ENCODE peak calls at places on chromosomes 12 and 14, in seven cellular contexts. One of them, this sample, is unnamed. For H3K9me3, the result is how much of the 10 kb centered on the place peaks cover.

GRCh38 chr12:96103067-96103650 is 67.8 kb upstream of the LTA4H start:
- DNase-seq in body of pancreas: no peak
- DNase-seq in kidney: no peak
- DNase-seq in cardiac muscle cell: no peak
- DNase-seq in stomach: no peak
- DNase-seq in keratinocyte: no peak
- DNase-seq in hepatocyte: no peak
- DNase-seq in this sample: no peak

GRCh38 chr14:85076111-85076510 is 453.8 kb upstream of the FLRT2 start:
- DNase-seq in body of pancreas: no peak
- DNase-seq in kidney: no peak
- DNase-seq in cardiac muscle cell: no peak
- DNase-seq in stomach: no peak
- DNase-seq in keratinocyte: no peak
- DNase-seq in hepatocyte: no peak
- DNase-seq in this sample: no peak

GRCh38 chr12:124077730-124078129 is 104.7 kb downstream of the ZNF664 start:
- DNase-seq in body of pancreas: no peak
- DNase-seq in kidney: no peak
- DNase-seq in cardiac muscle cell: no peak
- DNase-seq in stomach: no peak
- DNase-seq in keratinocyte: no peak
- DNase-seq in hepatocyte: no peak
- DNase-seq in this sample: no peak

GRCh38 chr14:101972126-101972785 is 7.9 kb downstream of the DYNC1H1 start:
- DNase-seq in body of pancreas: peak
- DNase-seq in kidney: no peak
- DNase-seq in cardiac muscle cell: no peak
- DNase-seq in stomach: peak
- DNase-seq in keratinocyte: peak
- DNase-seq in hepatocyte: peak
- DNase-seq in this sample: no peak

GRCh38 chr12:79233341-79233761 is 368.8 kb downstream of the SYT1 start:
- DNase-seq in body of pancreas: no peak
- DNase-seq in kidney: no peak
- DNase-seq in cardiac muscle cell: no peak
- DNase-seq in stomach: no peak
- DNase-seq in keratinocyte: no peak
- DNase-seq in hepatocyte: no peak
- DNase-seq in this sample: no peak

GRCh38 chr12:47981496-47982260 is 18.3 kb downstream of the TMEM106C start:
- DNase-seq in body of pancreas: no peak
- DNase-seq in kidney: no peak
- DNase-seq in cardiac muscle cell: no peak
- DNase-seq in stomach: no peak
- DNase-seq in keratinocyte: no peak
- DNase-seq in hepatocyte: no peak
- DNase-seq in this sample: no peak

GRCh38 chr12:53031616-53032015 is 18.2 kb upstream of the TNS2 start:
- DNase-seq in body of pancreas: no peak
- DNase-seq in kidney: no peak
- DNase-seq in cardiac muscle cell: no peak
- DNase-seq in stomach: no peak
- DNase-seq in keratinocyte: no peak
- DNase-seq in hepatocyte: no peak
- DNase-seq in this sample: no peak

GRCh38 chr12:89690925-89691324 is 17.7 kb downstream of the ATP2B1 start:
- DNase-seq in body of pancreas: no peak
- DNase-seq in kidney: no peak
- DNase-seq in cardiac muscle cell: no peak
- DNase-seq in stomach: no peak
- DNase-seq in keratinocyte: no peak
- DNase-seq in hepatocyte: no peak
- DNase-seq in this sample: no peak

GRCh38 chr12:64057706-64058105 is 164.4 kb downstream of the KICS2 start:
- DNase-seq in body of pancreas: no peak
- DNase-seq in kidney: no peak
- DNase-seq in cardiac muscle cell: no peak
- DNase-seq in stomach: no peak
- DNase-seq in keratinocyte: no peak
- DNase-seq in hepatocyte: no peak
- DNase-seq in this sample: no peak

GRCh38 chr12:12788675-12789368 is 3.4 kb downstream of the APOLD1 start:
- DNase-seq in body of pancreas: peak
- DNase-seq in kidney: no peak
- DNase-seq in cardiac muscle cell: peak
- DNase-seq in stomach: peak
- DNase-seq in keratinocyte: no peak
- DNase-seq in hepatocyte: peak
- DNase-seq in this sample: peak

GRCh38 chr14:89240414-89240813 is 176.6 kb downstream of the FOXN3 start:
- DNase-seq in body of pancreas: no peak
- DNase-seq in kidney: no peak
- DNase-seq in cardiac muscle cell: no peak
- DNase-seq in stomach: no peak
- DNase-seq in keratinocyte: no peak
- DNase-seq in hepatocyte: no peak
- DNase-seq in this sample: no peak

GRCh38 chr12:50050410-50051280 is 6.8 kb upstream of the ASIC1 start:
- DNase-seq in body of pancreas: peak
- DNase-seq in kidney: peak
- DNase-seq in cardiac muscle cell: peak
- DNase-seq in stomach: peak
- DNase-seq in keratinocyte: no peak
- DNase-seq in hepatocyte: peak
- DNase-seq in this sample: peak

GRCh38 chr14:75995372-75996041 is 9.9 kb downstream of the IFT43 start:
- DNase-seq in body of pancreas: no peak
- DNase-seq in kidney: peak
- DNase-seq in cardiac muscle cell: no peak
- DNase-seq in stomach: no peak
- DNase-seq in keratinocyte: no peak
- DNase-seq in hepatocyte: no peak
- DNase-seq in this sample: no peak

GRCh38 chr12:65894127-65894526 is 69.8 kb downstream of the HMGA2 start:
- DNase-seq in body of pancreas: no peak
- DNase-seq in kidney: no peak
- DNase-seq in cardiac muscle cell: no peak
- DNase-seq in stomach: no peak
- DNase-seq in keratinocyte: no peak
- DNase-seq in hepatocyte: no peak
- DNase-seq in this sample: no peak

GRCh38 chr12:65895031-65895430 is 70.7 kb downstream of the HMGA2 start:
- DNase-seq in body of pancreas: no peak
- DNase-seq in kidney: no peak
- DNase-seq in cardiac muscle cell: no peak
- DNase-seq in stomach: no peak
- DNase-seq in keratinocyte: no peak
- DNase-seq in hepatocyte: no peak
- DNase-seq in this sample: no peak

GRCh38 chr12:65892905-65893304 is 68.6 kb downstream of the HMGA2 start:
- DNase-seq in body of pancreas: no peak
- DNase-seq in kidney: no peak
- DNase-seq in cardiac muscle cell: no peak
- DNase-seq in stomach: no peak
- DNase-seq in keratinocyte: no peak
- DNase-seq in hepatocyte: no peak
- DNase-seq in this sample: no peak

GRCh38 chr12:65895759-65896656 is 71.7 kb downstream of the HMGA2 start:
- DNase-seq in body of pancreas: no peak
- DNase-seq in kidney: no peak
- DNase-seq in cardiac muscle cell: no peak
- DNase-seq in stomach: no peak
- DNase-seq in keratinocyte: no peak
- DNase-seq in hepatocyte: peak
- DNase-seq in this sample: no peak

GRCh38 chr12:65894624-65895023 is 70.3 kb downstream of the HMGA2 start:
- DNase-seq in body of pancreas: no peak
- DNase-seq in kidney: no peak
- DNase-seq in cardiac muscle cell: no peak
- DNase-seq in stomach: no peak
- DNase-seq in keratinocyte: no peak
- DNase-seq in hepatocyte: no peak
- DNase-seq in this sample: no peak
- H3K27ac ChIP-seq in body of pancreas: no peak
- H3K27ac ChIP-seq in kidney: no peak
- H3K27ac ChIP-seq in cardiac muscle cell: no peak
- H3K27ac ChIP-seq in stomach: no peak
- H3K27ac ChIP-seq in keratinocyte: no peak
- H3K27ac ChIP-seq in hepatocyte: peak
- H3K27ac ChIP-seq in this sample: no peak

DNA sequence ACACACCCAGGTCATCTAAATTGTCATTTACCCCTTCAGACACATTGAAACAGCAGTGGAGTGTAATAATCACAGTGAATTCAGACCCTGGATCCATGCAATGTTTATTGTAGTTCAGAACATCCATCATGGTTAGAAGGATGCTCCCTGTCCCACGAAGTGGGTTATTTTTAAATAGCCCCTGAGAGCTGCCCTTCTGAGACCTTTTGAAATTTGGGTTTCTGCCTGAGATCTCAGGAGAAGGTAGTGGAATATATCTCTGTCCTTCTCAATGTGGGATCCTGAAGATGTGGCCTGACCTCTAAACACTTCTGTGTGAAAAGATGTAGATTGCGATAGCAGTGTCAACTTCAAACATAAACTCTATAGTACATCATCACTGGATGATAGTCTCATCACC is 1080.6 kb downstream of the TMEM121 start:
- DNase-seq in body of pancreas: no peak
- DNase-seq in kidney: no peak
- DNase-seq in cardiac muscle cell: no peak
- DNase-seq in stomach: no peak
- DNase-seq in keratinocyte: no peak
- DNase-seq in hepatocyte: no peak
- DNase-seq in this sample: no peak
- H3K9me3 ChIP-seq in body of pancreas: under half
- H3K9me3 ChIP-seq in kidney: under half
- H3K9me3 ChIP-seq in cardiac muscle cell: under half
- H3K9me3 ChIP-seq in stomach: under half
- H3K9me3 ChIP-seq in keratinocyte: under half
- H3K9me3 ChIP-seq in hepatocyte: under half
- H3K9me3 ChIP-seq in this sample: under half

GRCh38 chr14:69553221-69553620 is 21.4 kb downstream of the CCDC177 start:
- DNase-seq in body of pancreas: no peak
- DNase-seq in kidney: no peak
- DNase-seq in cardiac muscle cell: no peak
- DNase-seq in stomach: no peak
- DNase-seq in keratinocyte: peak
- DNase-seq in hepatocyte: peak
- DNase-seq in this sample: no peak

GRCh38 chr14:69548566-69548965 is 26.1 kb downstream of the CCDC177 start:
- DNase-seq in body of pancreas: no peak
- DNase-seq in kidney: no peak
- DNase-seq in cardiac muscle cell: no peak
- DNase-seq in stomach: no peak
- DNase-seq in keratinocyte: no peak
- DNase-seq in hepatocyte: no peak
- DNase-seq in this sample: no peak

GRCh38 chr14:69542311-69542710 is 32.4 kb downstream of the CCDC177 start:
- DNase-seq in body of pancreas: no peak
- DNase-seq in kidney: no peak
- DNase-seq in cardiac muscle cell: no peak
- DNase-seq in stomach: no peak
- DNase-seq in keratinocyte: no peak
- DNase-seq in hepatocyte: no peak
- DNase-seq in this sample: no peak

GRCh38 chr14:69543341-69544249 is 31.1 kb downstream of the CCDC177 start:
- DNase-seq in body of pancreas: no peak
- DNase-seq in kidney: peak
- DNase-seq in cardiac muscle cell: no peak
- DNase-seq in stomach: peak
- DNase-seq in keratinocyte: peak
- DNase-seq in hepatocyte: peak
- DNase-seq in this sample: no peak

DNA sequence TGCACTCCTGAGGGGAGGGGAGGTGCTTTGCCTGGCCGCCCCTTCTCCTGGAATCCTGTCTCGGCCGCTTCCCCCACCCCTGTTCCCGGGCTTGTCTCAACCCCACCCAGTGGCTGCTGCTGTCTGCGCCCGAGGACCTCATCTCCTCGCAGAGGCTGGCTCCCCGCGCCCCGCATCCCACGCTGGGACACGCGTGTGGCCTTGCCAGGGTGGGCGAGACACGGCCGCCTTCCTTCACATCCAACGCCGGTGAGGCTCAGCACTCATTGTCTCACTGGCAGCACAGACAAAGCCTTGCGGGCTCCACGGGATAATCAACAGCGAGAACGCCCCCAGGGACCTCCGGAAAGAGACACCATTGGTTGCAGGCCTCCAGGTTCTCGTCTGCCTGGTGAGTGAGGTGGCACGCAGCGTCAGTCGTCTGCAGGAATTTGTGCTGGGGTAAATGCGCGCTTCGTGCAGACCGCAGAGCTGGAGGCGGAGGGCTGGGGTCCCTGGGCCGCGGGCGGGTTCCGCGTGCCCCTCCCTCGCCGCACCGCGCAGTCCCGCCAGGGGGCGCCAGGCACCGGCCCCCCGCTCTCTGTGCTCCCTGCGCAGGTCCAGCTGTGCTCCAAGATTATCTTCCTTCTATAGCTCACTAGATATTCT is 26.8 kb downstream of the CCDC177 start:
- DNase-seq in body of pancreas: no peak
- DNase-seq in kidney: peak
- DNase-seq in cardiac muscle cell: peak
- DNase-seq in stomach: no peak
- DNase-seq in keratinocyte: no peak
- DNase-seq in hepatocyte: peak
- DNase-seq in this sample: no peak
- H3K27ac ChIP-seq in body of pancreas: no peak
- H3K27ac ChIP-seq in kidney: no peak
- H3K27ac ChIP-seq in cardiac muscle cell: no peak
- H3K27ac ChIP-seq in stomach: no peak
- H3K27ac ChIP-seq in keratinocyte: no peak
- H3K27ac ChIP-seq in hepatocyte: no peak
- H3K27ac ChIP-seq in this sample: no peak

GRCh38 chr12:31970199-31970598 is 11.0 kb downstream of the RESF1 start:
- DNase-seq in body of pancreas: no peak
- DNase-seq in kidney: no peak
- DNase-seq in cardiac muscle cell: no peak
- DNase-seq in stomach: no peak
- DNase-seq in keratinocyte: no peak
- DNase-seq in hepatocyte: no peak
- DNase-seq in this sample: no peak

GRCh38 chr12:31973818-31974217 is 14.6 kb downstream of the RESF1 start:
- DNase-seq in body of pancreas: no peak
- DNase-seq in kidney: no peak
- DNase-seq in cardiac muscle cell: no peak
- DNase-seq in stomach: no peak
- DNase-seq in keratinocyte: no peak
- DNase-seq in hepatocyte: no peak
- DNase-seq in this sample: no peak

DNA sequence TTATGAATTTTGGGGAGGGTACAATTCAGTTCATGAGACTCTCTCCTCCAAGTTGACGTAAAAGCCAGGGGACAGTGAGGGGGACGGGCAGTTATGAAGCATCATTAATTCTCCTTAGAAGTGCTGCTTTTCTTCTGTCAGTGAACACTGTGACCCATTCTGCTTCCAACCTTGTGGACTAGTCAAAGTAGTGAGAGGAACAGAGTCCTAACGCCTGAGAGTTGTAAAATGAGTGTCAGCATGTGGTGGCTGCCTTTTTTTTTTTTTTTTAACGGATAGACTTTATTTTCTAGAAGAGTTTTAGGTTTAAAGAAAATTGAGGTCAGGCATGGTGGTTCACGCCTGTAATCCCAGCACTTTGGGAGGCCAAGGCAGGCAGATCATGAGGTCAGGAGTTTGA is 15.5 kb downstream of the RESF1 start:
- DNase-seq in body of pancreas: no peak
- DNase-seq in kidney: no peak
- DNase-seq in cardiac muscle cell: no peak
- DNase-seq in stomach: no peak
- DNase-seq in keratinocyte: no peak
- DNase-seq in hepatocyte: no peak
- DNase-seq in this sample: no peak
- H3K9me3 ChIP-seq in body of pancreas: under half
- H3K9me3 ChIP-seq in kidney: under half
- H3K9me3 ChIP-seq in cardiac muscle cell: under half
- H3K9me3 ChIP-seq in stomach: under half
- H3K9me3 ChIP-seq in keratinocyte: under half
- H3K9me3 ChIP-seq in hepatocyte: under half
- H3K9me3 ChIP-seq in this sample: under half

This sample was measured in WERI-Rb-1.